ENCODE peak calls at places on chromosomes 5 and 9, in five cellular contexts. One of them, this sample, is unnamed.

GRCh38 chr5:61604076-61604475 is 272.0 kb downstream of the ZSWIM6 start:
- DNase-seq in stimulated activated CD4-positive, alpha-beta T cell treated with anti-CD3 and anti-CD28 coated beads, Interleukin-2, amount 100 ng/mL, for 48 hours: no peak
- DNase-seq in anterior cingulate cortex: no peak
- DNase-seq in HepG2: no peak
- DNase-seq in T-cell: no peak
- DNase-seq in this sample: no peak

GRCh38 chr5:125433457-125433856 is 687.0 kb upstream of the ZNF608 start:
- DNase-seq in stimulated activated CD4-positive, alpha-beta T cell treated with anti-CD3 and anti-CD28 coated beads, Interleukin-2, amount 100 ng/mL, for 48 hours: no peak
- DNase-seq in anterior cingulate cortex: no peak
- DNase-seq in HepG2: no peak
- DNase-seq in T-cell: no peak
- DNase-seq in this sample: no peak

GRCh38 chr5:16921246-16921645 is 14.8 kb downstream of the MYO10 start:
- DNase-seq in stimulated activated CD4-positive, alpha-beta T cell treated with anti-CD3 and anti-CD28 coated beads, Interleukin-2, amount 100 ng/mL, for 48 hours: no peak
- DNase-seq in anterior cingulate cortex: no peak
- DNase-seq in HepG2: no peak
- DNase-seq in T-cell: no peak
- DNase-seq in this sample: no peak

GRCh38 chr5:10760033-10760975 is 730 bp downstream of the DAP start:
- DNase-seq in stimulated activated CD4-positive, alpha-beta T cell treated with anti-CD3 and anti-CD28 coated beads, Interleukin-2, amount 100 ng/mL, for 48 hours: peak
- DNase-seq in anterior cingulate cortex: no peak
- DNase-seq in HepG2: peak
- DNase-seq in T-cell: peak
- DNase-seq in this sample: peak

GRCh38 chr5:73448451-73449136 is at the start of gene FOXD1:
- DNase-seq in stimulated activated CD4-positive, alpha-beta T cell treated with anti-CD3 and anti-CD28 coated beads, Interleukin-2, amount 100 ng/mL, for 48 hours: peak
- DNase-seq in anterior cingulate cortex: no peak
- DNase-seq in HepG2: peak
- DNase-seq in T-cell: no peak
- DNase-seq in this sample: peak

GRCh38 chr5:144187699-144188294 is 17.1 kb downstream of the KCTD16 start:
- DNase-seq in stimulated activated CD4-positive, alpha-beta T cell treated with anti-CD3 and anti-CD28 coated beads, Interleukin-2, amount 100 ng/mL, for 48 hours: peak
- DNase-seq in anterior cingulate cortex: no peak
- DNase-seq in HepG2: peak
- DNase-seq in T-cell: peak
- DNase-seq in this sample: no peak

GRCh38 chr9:92097997-92098482 is 17.2 kb downstream of the SPTLC1 start:
- DNase-seq in stimulated activated CD4-positive, alpha-beta T cell treated with anti-CD3 and anti-CD28 coated beads, Interleukin-2, amount 100 ng/mL, for 48 hours: peak
- DNase-seq in anterior cingulate cortex: peak
- DNase-seq in HepG2: no peak
- DNase-seq in T-cell: peak
- DNase-seq in this sample: peak

GRCh38 chr5:159582756-159583523 is 252.7 kb upstream of the IL12B start:
- DNase-seq in stimulated activated CD4-positive, alpha-beta T cell treated with anti-CD3 and anti-CD28 coated beads, Interleukin-2, amount 100 ng/mL, for 48 hours: no peak
- DNase-seq in anterior cingulate cortex: no peak
- DNase-seq in HepG2: no peak
- DNase-seq in T-cell: no peak
- DNase-seq in this sample: peak

GRCh38 chr9:124010303-124010664 is 1.3 kb upstream of the LHX2 start:
- DNase-seq in stimulated activated CD4-positive, alpha-beta T cell treated with anti-CD3 and anti-CD28 coated beads, Interleukin-2, amount 100 ng/mL, for 48 hours: no peak
- DNase-seq in anterior cingulate cortex: no peak
- DNase-seq in HepG2: no peak
- DNase-seq in T-cell: no peak
- DNase-seq in this sample: no peak

GRCh38 chr9:114869845-114870244 is 60.5 kb downstream of the TNFSF8 start:
- DNase-seq in stimulated activated CD4-positive, alpha-beta T cell treated with anti-CD3 and anti-CD28 coated beads, Interleukin-2, amount 100 ng/mL, for 48 hours: no peak
- DNase-seq in anterior cingulate cortex: no peak
- DNase-seq in HepG2: peak
- DNase-seq in T-cell: peak
- DNase-seq in this sample: no peak